ENCODE peak calls at places on chromosomes 11 and 22, in nine cellular contexts. W, F, O, Q, Y, M, U, E and B are unnamed samples.

GRCh38 chr22:36377022-36377631 is 10.6 kb downstream of the MYH9 start:
- DNase-seq in W (no peak), F (no peak), O (no peak), Q (peak; percentile 86), Y (no peak), M (no peak), U (no peak), E (no peak), B (no peak)

GRCh38 chr11:100585728-100586127 is 101.4 kb upstream of the ARHGAP42 start:
- DNase-seq in W (no peak), F (no peak), O (no peak), Q (no peak), Y (no peak), M (no peak), U (no peak), E (no peak), B (no peak)

GRCh38 chr11:116826751-116827431 is 2.8 kb upstream of the APOC3 start:
- DNase-seq in W (no peak), F (no peak), O (no peak), Q (no peak), Y (no peak), M (no peak), U (no peak), E (peak; percentile 10), B (no peak)

GRCh38 chr11:20022363-20023081 is 137.8 kb downstream of the DBX1 start:
- DNase-seq in W (no peak), F (no peak), O (peak; percentile 75), Q (peak; percentile 2), Y (peak; percentile 77), M (peak; percentile 91), U (no peak), E (peak; percentile 79), B (no peak)

GRCh38 chr11:34351687-34352469 is 5.9 kb downstream of the ABTB2 start:
- DNase-seq in W (no peak), F (no peak), O (no peak), Q (peak; percentile 17), Y (no peak), M (no peak), U (no peak), E (no peak), B (no peak)

GRCh38 chr22:19879651-19879995 is 24.9 kb upstream of the GNB1L start:
- DNase-seq in W (peak; percentile 12), F (peak; percentile 53), O (no peak), Q (no peak), Y (no peak), M (no peak), U (peak; percentile 39), E (no peak), B (peak; percentile 42)

GRCh38 chr22:42500164-42500835 is 19.3 kb downstream of the RRP7A start:
- DNase-seq in W (peak; percentile 82), F (peak; percentile 95), O (peak; percentile 40), Q (peak; percentile 90), Y (peak; percentile 63), M (peak; percentile 94), U (peak; percentile 89), E (peak; percentile 85), B (peak; percentile 79)

GRCh38 chr11:16763746-16764145 is 25.3 kb downstream of the C11orf58 start:
- DNase-seq in W (no peak), F (no peak), O (no peak), Q (no peak), Y (no peak), M (no peak), U (no peak), E (no peak), B (no peak)

GRCh38 chr11:125990244-125990643 is 44.4 kb downstream of the VSIG10L2 start:
- DNase-seq in W (no peak), F (no peak), O (peak; percentile 82), Q (no peak), Y (peak; percentile 86), M (no peak), U (no peak), E (peak; percentile 77), B (no peak)

GRCh38 chr11:22690245-22690644 is 23.8 kb downstream of the GAS2 start:
- DNase-seq in W (no peak), F (no peak), O (no peak), Q (no peak), Y (no peak), M (no peak), U (no peak), E (no peak), B (no peak)

GRCh38 chr22:41352058-41352457 is 29.7 kb upstream of the TEF start:
- DNase-seq in W (no peak), F (no peak), O (peak; percentile 24), Q (no peak), Y (peak; percentile 46), M (no peak), U (no peak), E (peak; percentile 43), B (no peak)

GRCh38 chr11:109197656-109198055 is 224.3 kb upstream of the C11orf87 start:
- DNase-seq in W (no peak), F (no peak), O (peak; percentile 68), Q (no peak), Y (peak; percentile 70), M (no peak), U (no peak), E (peak; percentile 59), B (no peak)

GRCh38 chr11:66136752-66137123 is 66.7 kb downstream of the PACS1 start:
- DNase-seq in W (no peak), F (no peak), O (peak; percentile 54), Q (no peak), Y (peak; percentile 68), M (no peak), U (no peak), E (peak; percentile 68), B (no peak)

GRCh38 chr11:124892131-124892530 is 5.5 kb downstream of the ROBO4 start:
- DNase-seq in W (no peak), F (no peak), O (no peak), Q (no peak), Y (no peak), M (no peak), U (no peak), E (no peak), B (no peak)

GRCh38 chr22:48718818-48719500 is 1108.7 kb downstream of the BRD1 start:
- DNase-seq in W (no peak), F (peak; percentile 47), O (no peak), Q (no peak), Y (no peak), M (no peak), U (no peak), E (no peak), B (peak; percentile 37)

GRCh38 chr22:22047266-22047665 is 64.7 kb upstream of the TOP3B start:
- DNase-seq in W (no peak), F (no peak), O (no peak), Q (peak; percentile 64), Y (no peak), M (no peak), U (no peak), E (no peak), B (no peak)

GRCh38 chr22:49549851-49550430 is 277.7 kb downstream of the BRD1 start:
- DNase-seq in W (no peak), F (peak; percentile 59), O (no peak), Q (no peak), Y (no peak), M (no peak), U (peak; percentile 20), E (no peak), B (no peak)

GRCh38 chr11:31487848-31488247 is 21.6 kb downstream of the IMMP1L start:
- DNase-seq in W (no peak), F (no peak), O (peak; percentile 52), Q (peak; percentile 26), Y (peak; percentile 66), M (peak; percentile 72), U (no peak), E (peak; percentile 81), B (no peak)

GRCh38 chr11:62547691-62548281 is 1.2 kb upstream of the AHNAK start:
- DNase-seq in W (peak; percentile 66), F (no peak), O (no peak), Q (no peak), Y (peak; percentile 40), M (no peak), U (no peak), E (no peak), B (peak; percentile 89)

GRCh38 chr22:44700456-44700855 is 1.5 kb upstream of the PRR5 start:
- DNase-seq in W (no peak), F (no peak), O (no peak), Q (no peak), Y (no peak), M (no peak), U (no peak), E (no peak), B (no peak)

DNA sequence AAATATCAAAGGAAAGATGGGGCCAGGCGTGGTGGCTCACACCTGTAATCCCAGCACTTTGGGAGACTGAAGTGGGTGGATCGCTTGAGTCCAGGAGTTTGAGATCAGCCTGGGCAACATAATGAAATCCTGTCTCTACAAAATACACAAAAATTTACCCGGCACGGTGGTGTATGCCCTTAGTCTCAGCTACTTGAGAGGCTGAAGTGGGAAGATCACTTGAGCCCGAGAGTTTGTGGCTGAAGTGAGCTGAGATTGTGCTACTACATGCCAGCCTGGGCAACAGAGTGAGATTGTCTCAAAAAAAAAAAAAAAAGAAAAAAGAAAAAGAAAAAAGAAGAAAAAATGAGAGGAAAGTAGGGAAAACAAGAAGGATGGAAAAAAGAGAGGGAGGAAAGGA is 3.8 kb upstream of the TRIM6 start:
- DNase-seq in W (no peak), F (no peak), O (no peak), Q (no peak), Y (no peak), M (no peak), U (no peak), E (no peak), B (no peak)
- H3K4me1 ChIP-seq in W (no peaks in the 10 kb centered on the region), F (peaks cover 17% of the 10 kb centered on the region), O (peaks cover 6% of the 10 kb centered on the region), Q (no peaks in the 10 kb centered on the region), Y (peaks cover 2% of the 10 kb centered on the region), M (peaks cover 11% of the 10 kb centered on the region), U (no peaks in the 10 kb centered on the region), E (peaks cover 8% of the 10 kb centered on the region), B (peaks cover 3% of the 10 kb centered on the region)

GRCh38 chr11:110621826-110622225 is 90.4 kb downstream of the ARHGAP20 start:
- DNase-seq in W (no peak), F (no peak), O (peak; percentile 19), Q (no peak), Y (peak; percentile 30), M (no peak), U (no peak), E (peak; percentile 12), B (no peak)
- H3K27ac ChIP-seq in W (no peak overlapping the region), F (no peak overlapping the region), O (no peak overlapping the region), Q (no peak overlapping the region), Y (no peak overlapping the region), M (no peak overlapping the region), U (no peak overlapping the region), E (no peak overlapping the region), B (no peak overlapping the region)

DNA sequence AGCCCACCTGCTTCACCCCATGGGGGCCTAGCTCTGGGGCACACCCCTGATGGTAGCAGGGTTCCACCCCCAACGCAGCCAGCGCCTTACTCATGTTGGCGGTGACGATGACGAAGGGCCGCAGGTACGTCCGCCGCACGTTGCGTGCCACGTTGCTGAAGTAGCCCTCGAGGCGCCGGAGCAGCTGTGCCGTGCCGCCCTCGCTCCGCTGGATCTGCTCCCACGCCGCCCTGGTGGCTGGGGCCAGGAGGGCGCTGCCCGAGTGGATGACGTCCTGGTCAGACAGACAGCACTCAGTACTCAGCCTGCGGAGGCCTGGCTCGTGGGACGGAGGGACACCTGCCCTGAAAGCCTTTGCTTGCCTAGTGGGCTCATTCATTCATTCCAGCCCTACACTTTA is 50.8 kb downstream of the TRMU start:
- DNase-seq in W (no peak), F (no peak), O (no peak), Q (no peak), Y (no peak), M (peak; percentile 55), U (no peak), E (no peak), B (no peak)
- TF ChIP-seq CTCF in W (no peak), F (no peak), O (no peak), Q (peak; percentile 27), Y (no peak), M (peak; percentile 30), U (no peak), E (no peak), B (no peak)

GRCh38 chr11:88415495-88415894 is 78.0 kb upstream of the CTSC start:
- DNase-seq in W (no peak), F (no peak), O (no peak), Q (no peak), Y (no peak), M (no peak), U (no peak), E (no peak), B (no peak)
- H3K4me1 ChIP-seq in W (no peaks in the 10 kb centered on the region), F (peaks cover 52% of the 10 kb centered on the region), O (peaks cover 14% of the 10 kb centered on the region), Q (no peaks in the 10 kb centered on the region), Y (peaks cover 9% of the 10 kb centered on the region), M (no peaks in the 10 kb centered on the region), U (peaks cover 26% of the 10 kb centered on the region), E (peaks cover 9% of the 10 kb centered on the region), B (peaks cover 56% of the 10 kb centered on the region)